ENCODE peak calls at places on chromosomes 6 and 20, in five cellular contexts. G, L, I, A and Z are unnamed samples.

GRCh38 chr6:158642097-158642601 is 2.4 kb downstream of the DYNLT1 start:
- DNase-seq in I (no peak), G (peak), L (peak), A (peak), Z (no peak)

GRCh38 chr6:18978330-18979128 is 591.4 kb downstream of the RNF144B start:
- DNase-seq in G (no peak), L (no peak), I (no peak), A (no peak), Z (no peak)

GRCh38 chr20:47336013-47336754 is 20.3 kb downstream of the ZMYND8 start:
- DNase-seq in I (no peak), L (peak), A (no peak), G (peak), Z (no peak)

GRCh38 chr6:135722182-135722581 is 129.3 kb upstream of the PDE7B start:
- DNase-seq in I (no peak), L (no peak), G (peak), A (no peak), Z (no peak)

GRCh38 chr6:3721810-3722209 is 29.7 kb downstream of the PXDC1 start:
- DNase-seq in G (no peak), L (no peak), I (no peak), A (no peak), Z (no peak)

GRCh38 chr6:90461367-90461766 is 125.5 kb downstream of the MAP3K7 start:
- DNase-seq in G (no peak), L (no peak), A (no peak), I (no peak), Z (no peak)

GRCh38 chr6:63418741-63419140 is 99.0 kb upstream of the LGSN start:
- DNase-seq in I (no peak), L (peak), A (no peak), G (no peak), Z (no peak)

GRCh38 chr6:39952170-39952569 is 17.9 kb upstream of the MOCS1 start:
- DNase-seq in A (no peak), I (no peak), L (no peak), G (peak), Z (no peak)

GRCh38 chr6:138211048-138211581 is 7.2 kb downstream of the PBOV1 start:
- DNase-seq in L (no peak), I (no peak), G (no peak), A (no peak), Z (no peak)
- TF ChIP-seq CTCF in L (no peak), I (no peak), G (no peak), A (peak), Z (no peak)

GRCh38 chr6:42313941-42314570 is 96.4 kb upstream of the MRPS10 start:
- DNase-seq in I (no peak), G (peak), A (no peak), L (no peak), Z (no peak)
- TF ChIP-seq CTCF in I (no peak), G (no peak), A (no peak), L (no peak), Z (no peak)

GRCh38 chr6:134175532-134176282 is 123.3 kb upstream of the SLC2A12 start:
- DNase-seq in I (no peak), A (peak), G (peak), L (peak), Z (no peak)
- TF ChIP-seq CTCF in I (no peak), A (no peak), G (no peak), L (no peak), Z (no peak)

GRCh38 chr6:43402819-43403218 is 24.5 kb upstream of the ABCC10 start:
- DNase-seq in L (no peak), I (no peak), G (no peak), A (no peak), Z (no peak)
- TF ChIP-seq CTCF in L (no peak), I (no peak), G (no peak), A (no peak), Z (no peak)

GRCh38 chr20:49346682-49347081 is 68.8 kb upstream of the ZNFX1 start:
- DNase-seq in A (no peak), G (no peak), I (no peak), L (no peak), Z (no peak)
- TF ChIP-seq CTCF in A (no peak), G (no peak), I (peak), L (no peak), Z (no peak)

GRCh38 chr6:35305117-35305516 is 7.5 kb downstream of the DEF6 start:
- DNase-seq in I (no peak), A (no peak), G (no peak), L (no peak), Z (no peak)
- TF ChIP-seq CTCF in I (no peak), A (no peak), G (no peak), L (no peak), Z (no peak)

DNA sequence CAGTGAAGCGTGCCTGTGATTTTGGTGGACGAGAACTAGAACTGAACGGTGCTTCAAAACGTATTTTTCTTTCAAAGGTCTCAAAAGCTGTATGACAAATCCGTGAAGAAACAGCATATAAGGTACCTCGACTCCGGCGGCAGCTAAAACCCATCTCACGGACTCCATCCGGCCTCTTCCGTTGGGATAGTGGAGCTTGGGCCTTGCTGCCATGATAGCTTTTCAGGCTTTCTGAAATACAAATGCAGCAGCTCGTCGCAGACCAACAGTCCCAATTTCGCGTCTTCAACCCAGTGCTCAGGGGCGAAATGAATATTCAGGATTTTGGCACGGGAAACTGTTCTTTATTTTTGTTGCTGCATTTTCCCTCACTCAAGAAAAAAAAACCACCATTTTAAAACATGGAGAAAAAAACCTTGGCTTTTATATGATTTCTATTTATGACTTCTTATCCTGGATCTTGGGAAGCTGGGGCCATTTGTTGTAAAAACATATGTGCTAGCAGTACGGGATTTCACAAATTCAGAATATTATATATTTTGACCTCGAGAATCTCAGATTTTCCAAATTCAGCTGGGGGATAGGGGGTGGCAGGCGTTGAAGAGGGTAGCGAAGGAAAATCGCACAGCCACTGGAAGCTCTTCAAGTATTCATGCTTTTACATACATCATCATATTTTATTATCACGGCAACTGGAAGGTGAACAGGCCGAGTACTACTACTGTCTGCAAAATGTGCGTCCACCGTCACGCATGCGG is 874 bp downstream of the GSTA4 start:
- DNase-seq in G (peak), I (peak), L (peak), A (no peak), Z (no peak)
- TF ChIP-seq CTCF in G (no peak), I (no peak), L (no peak), A (no peak), Z (no peak)

GRCh38 chr6:133034509-133035206 is 206.5 kb upstream of the EYA4 start:
- DNase-seq in I (no peak), G (no peak), L (no peak), A (no peak), Z (no peak)

GRCh38 chr6:133042550-133043120 is 198.5 kb upstream of the EYA4 start:
- DNase-seq in G (no peak), L (no peak), I (no peak), A (no peak), Z (no peak)

GRCh38 chr6:133041020-133041419 is 200.1 kb upstream of the EYA4 start:
- DNase-seq in A (no peak), G (no peak), I (peak), L (no peak), Z (no peak)

GRCh38 chr6:133040025-133040838 is 200.9 kb upstream of the EYA4 start:
- DNase-seq in I (no peak), A (no peak), G (peak), L (no peak), Z (no peak)
- TF ChIP-seq CTCF in I (peak), A (peak), G (peak), L (no peak), Z (no peak)